ENCODE peak calls at places on chromosomes 1 and 21, in eight cellular contexts. F is cardiac muscle cell; O is effector memory CD8-positive, alpha-beta T cell; E is WTC11; Y is NCI-H1092; X is NT2/D1; R is anterior cingulate cortex; V is T-cell. G is an unnamed sample.

GRCh38 chr1:84611091-84611490 is 36.9 kb upstream of the CTBS start:
- DNase-seq in F (no peak), O (no peak), E (no peak), Y (no peak), X (no peak), R (no peak), V (no peak), G (no peak)

GRCh38 chr1:156347337-156347736 is 9.0 kb downstream of the TSACC start:
- DNase-seq in F (no peak), O (no peak), E (no peak), Y (no peak), X (no peak), R (no peak), V (no peak), G (no peak)

GRCh38 chr1:48761411-48761810 is 15.3 kb downstream of the BEND5 start:
- DNase-seq in F (no peak), O (no peak), E (no peak), Y (no peak), X (no peak), R (no peak), V (no peak), G (no peak)

GRCh38 chr21:42358261-42358660 is 7.5 kb upstream of the TFF2 start:
- DNase-seq in F (no peak), O (no peak), E (no peak), Y (no peak), X (no peak), R (no peak), V (no peak), G (no peak)

GRCh38 chr1:33716976-33717688 is 146.7 kb upstream of the HMGB4 start:
- DNase-seq in F (no peak), O (no peak), E (no peak), Y (no peak), X (no peak), R (no peak), V (no peak), G (no peak)

GRCh38 chr1:225427249-225428065 is at the start of gene LBR:
- DNase-seq in F (peak), O (no peak), E (no peak), Y (no peak), X (peak), R (no peak), V (no peak), G (no peak)

GRCh38 chr1:30868833-30869435 is 39.6 kb downstream of the SDC3 start:
- DNase-seq in F (no peak), O (peak), E (no peak), Y (no peak), X (no peak), R (no peak), V (no peak), G (no peak)

GRCh38 chr1:226370144-226370923 is 37.6 kb downstream of the PARP1 start:
- DNase-seq in F (no peak), O (no peak), E (no peak), Y (no peak), X (no peak), R (no peak), V (no peak), G (no peak)

GRCh38 chr1:54358503-54359168 is 47.6 kb downstream of the SSBP3 start:
- DNase-seq in F (no peak), O (no peak), E (no peak), Y (no peak), X (no peak), R (no peak), V (no peak), G (no peak)

GRCh38 chr1:203926025-203926540 is 64.7 kb downstream of the SNRPE start:
- DNase-seq in F (no peak), O (no peak), E (no peak), Y (no peak), X (no peak), R (no peak), V (no peak), G (no peak)

GRCh38 chr1:20731057-20731991 is 1.2 kb downstream of the SH2D5 start:
- DNase-seq in F (peak), O (no peak), E (no peak), Y (no peak), X (no peak), R (no peak), V (no peak), G (no peak)

GRCh38 chr21:43978060-43978459 is 34.0 kb upstream of the TRAPPC10 start:
- DNase-seq in F (no peak), O (no peak), E (no peak), Y (no peak), X (no peak), R (no peak), V (no peak), G (no peak)

GRCh38 chr1:70779571-70779970 is 268.0 kb downstream of the PTGER3 start:
- DNase-seq in F (no peak), O (no peak), E (no peak), Y (no peak), X (no peak), R (no peak), V (no peak), G (no peak)

GRCh38 chr1:226551299-226551698 is 2.7 kb downstream of the STUM start:
- DNase-seq in F (no peak), O (no peak), E (no peak), Y (peak), X (no peak), R (no peak), V (no peak), G (no peak)

GRCh38 chr1:18972531-18972930 is 16.1 kb upstream of the IFFO2 start:
- DNase-seq in F (no peak), O (peak), E (no peak), Y (no peak), X (no peak), R (no peak), V (no peak), G (no peak)

GRCh38 chr1:30388386-30388785 is 335.0 kb downstream of the MATN1 start:
- DNase-seq in F (no peak), O (no peak), E (no peak), Y (no peak), X (no peak), R (no peak), V (no peak), G (no peak)

GRCh38 chr21:44708213-44708865 is 3.0 kb downstream of the TSPEAR start:
- DNase-seq in F (no peak), O (no peak), E (no peak), Y (no peak), X (peak), R (no peak), V (no peak), G (no peak)

GRCh38 chr1:17588048-17588781 is 48.7 kb downstream of the ARHGEF10L start:
- DNase-seq in F (peak), O (no peak), E (peak), Y (no peak), X (no peak), R (no peak), V (no peak), G (no peak)